ENCODE peak calls at places on chromosomes 13 and 19, in nine cellular contexts. E is kidney tubule cell; K is cardiac fibroblast; Z is activated CD4-positive, alpha-beta T cell treated with anti-CD3 and anti-CD28 coated beads for 48 hours; Y is pancreas; J is C1 segment of cervical spinal cord; V is upper lobe of left lung; W is GM04503; X is lower leg skin. U is an unnamed sample.

GRCh38 chr19:39890755-39891551 is 43.5 kb downstream of the FCGBP start:
- DNase-seq in E (peak; percentile 9), K (no peak), Z (no peak), Y (no peak), J (no peak), V (no peak), W (no peak), X (no peak), U (no peak)

GRCh38 chr19:14943601-14944000 is 2.3 kb downstream of the OR7C2 start:
- DNase-seq in E (no peak), K (no peak), Z (no peak), Y (no peak), J (no peak), V (no peak), W (peak; percentile 31), X (no peak), U (no peak)

GRCh38 chr13:72435251-72435650 is 292.2 kb downstream of the MZT1 start:
- DNase-seq in E (no peak), K (no peak), Z (no peak), Y (no peak), J (no peak), V (no peak), W (no peak), X (no peak), U (no peak)

GRCh38 chr19:1852294-1852646 is 4.0 kb upstream of the REXO1 start:
- DNase-seq in E (no peak), K (no peak), Z (peak; percentile 44), Y (no peak), J (no peak), V (no peak), W (no peak), X (no peak), U (no peak)

GRCh38 chr19:10315335-10316214 is at the start of gene FDX2:
- DNase-seq in E (peak; percentile 90), K (peak; percentile 81), Z (peak; percentile 94), Y (peak; percentile 92), J (peak; percentile 19), V (peak; percentile 82), W (no peak), X (peak; percentile 80), U (no peak)

GRCh38 chr13:27405521-27406134 is 18.8 kb upstream of the GTF3A start:
- DNase-seq in E (no peak), K (no peak), Z (no peak), Y (no peak), J (no peak), V (no peak), W (no peak), X (no peak), U (no peak)

GRCh38 chr13:31424130-31424729 is 224.5 kb downstream of the B3GLCT start:
- DNase-seq in E (peak; percentile 83), K (peak; percentile 89), Z (peak; percentile 75), Y (peak; percentile 77), J (no peak), V (peak; percentile 81), W (peak; percentile 27), X (peak; percentile 70), U (peak; percentile 39)

GRCh38 chr19:1410136-1410786 is 2.9 kb downstream of the DAZAP1 start:
- DNase-seq in E (peak; percentile 92), K (peak; percentile 35), Z (peak; percentile 53), Y (no peak), J (no peak), V (peak; percentile 38), W (no peak), X (no peak), U (no peak)

GRCh38 chr13:61036715-61037114 is 378.9 kb downstream of the PCDH20 start:
- DNase-seq in E (no peak), K (no peak), Z (no peak), Y (no peak), J (no peak), V (no peak), W (no peak), X (no peak), U (no peak)

GRCh38 chr13:30429721-30430694 is 7.7 kb downstream of the UBE2L5 start:
- DNase-seq in E (peak; percentile 92), K (peak; percentile 76), Z (peak; percentile 50), Y (no peak), J (no peak), V (no peak), W (no peak), X (no peak), U (peak; percentile 50)

GRCh38 chr19:45152504-45153338 is 8.1 kb downstream of the NKPD1 start:
- DNase-seq in E (peak; percentile 42), K (peak; percentile 66), Z (peak; percentile 60), Y (peak; percentile 54), J (no peak), V (peak; percentile 37), W (no peak), X (no peak), U (no peak)

GRCh38 chr19:40718774-40719391 is 2.0 kb downstream of the ITPKC start:
- DNase-seq in E (peak; percentile 78), K (peak; percentile 61), Z (peak; percentile 18), Y (peak; percentile 79), J (no peak), V (peak; percentile 91), W (no peak), X (peak; percentile 78), U (no peak)

GRCh38 chr13:48542138-48542537 is 9.3 kb upstream of the RCBTB2 start:
- DNase-seq in E (no peak), K (no peak), Z (no peak), Y (no peak), J (no peak), V (no peak), W (no peak), X (no peak), U (no peak)

GRCh38 chr19:52464798-52465470 is 11.6 kb downstream of the ZNF578 start:
- DNase-seq in E (no peak), K (no peak), Z (no peak), Y (no peak), J (no peak), V (no peak), W (no peak), X (no peak), U (no peak)

GRCh38 chr19:29596885-29597525 is 9.1 kb upstream of the POP4 start:
- DNase-seq in E (peak; percentile 45), K (peak; percentile 21), Z (no peak), Y (no peak), J (no peak), V (no peak), W (no peak), X (no peak), U (peak; percentile 33)

GRCh38 chr13:45851171-45851889 is at the start of gene SIAH3:
- DNase-seq in E (peak; percentile 29), K (peak; percentile 16), Z (peak; percentile 44), Y (no peak), J (no peak), V (no peak), W (no peak), X (no peak), U (no peak)

GRCh38 chr19:38549061-38549460 is 68.7 kb downstream of the MAP4K1 start:
- DNase-seq in E (no peak), K (no peak), Z (no peak), Y (no peak), J (no peak), V (no peak), W (no peak), X (no peak), U (no peak)

GRCh38 chr13:98216711-98217110 is 39.6 kb upstream of the RNF113B start:
- DNase-seq in E (no peak), K (no peak), Z (no peak), Y (no peak), J (no peak), V (no peak), W (no peak), X (no peak), U (no peak)

GRCh38 chr19:32373614-32374295 is 28.3 kb downstream of the ZNF507 start:
- DNase-seq in E (peak; percentile 99), K (peak; percentile 98), Z (no peak), Y (peak; percentile 74), J (no peak), V (peak; percentile 65), W (peak; percentile 97), X (no peak), U (peak; percentile 100)

GRCh38 chr13:106650690-106651205 is 82.8 kb upstream of the ARGLU1 start:
- DNase-seq in E (no peak), K (no peak), Z (no peak), Y (no peak), J (no peak), V (no peak), W (no peak), X (no peak), U (no peak)

GRCh38 chr13:98752111-98752941 is at the start of gene SLC15A1:
- DNase-seq in E (peak; percentile 35), K (no peak), Z (no peak), Y (peak; percentile 38), J (no peak), V (no peak), W (no peak), X (no peak), U (no peak)

GRCh38 chr19:46955114-46955812 is 64.4 kb upstream of the NPAS1 start:
- DNase-seq in E (peak; percentile 37), K (peak; percentile 55), Z (peak; percentile 31), Y (no peak), J (no peak), V (no peak), W (no peak), X (no peak), U (no peak)

GRCh38 chr13:98156259-98156658 is 13.4 kb downstream of the FARP1 start:
- DNase-seq in E (no peak), K (no peak), Z (no peak), Y (no peak), J (no peak), V (peak; percentile 1), W (no peak), X (no peak), U (no peak)

GRCh38 chr19:49875801-49876421 is 1.2 kb downstream of the AKT1S1 start:
- DNase-seq in E (peak; percentile 45), K (peak; percentile 60), Z (peak; percentile 65), Y (peak; percentile 72), J (no peak), V (peak; percentile 66), W (no peak), X (peak; percentile 68), U (no peak)

GRCh38 chr13:45068036-45069001 is 52.0 kb upstream of the GTF2F2 start:
- DNase-seq in E (no peak), K (no peak), Z (no peak), Y (no peak), J (no peak), V (no peak), W (no peak), X (no peak), U (no peak)

GRCh38 chr13:53174550-53174949 is 145.9 kb downstream of the OLFM4 start:
- DNase-seq in E (no peak), K (no peak), Z (no peak), Y (no peak), J (no peak), V (no peak), W (no peak), X (no peak), U (no peak)

GRCh38 chr13:41402695-41403511 is 54.4 kb upstream of the RGCC start:
- DNase-seq in E (no peak), K (no peak), Z (no peak), Y (no peak), J (no peak), V (no peak), W (no peak), X (no peak), U (no peak)

GRCh38 chr13:36143768-36144167 is 12.6 kb upstream of the DCLK1 start:
- DNase-seq in E (no peak), K (no peak), Z (no peak), Y (no peak), J (no peak), V (no peak), W (no peak), X (no peak), U (no peak)

GRCh38 chr19:756232-756631 is 5.3 kb downstream of the MISP start:
- DNase-seq in E (peak; percentile 72), K (peak; percentile 37), Z (peak; percentile 65), Y (no peak), J (no peak), V (no peak), W (no peak), X (no peak), U (no peak)

GRCh38 chr19:14770136-14770535 is 8.2 kb downstream of the ADGRE2 start:
- DNase-seq in E (no peak), K (no peak), Z (no peak), Y (no peak), J (no peak), V (no peak), W (no peak), X (no peak), U (no peak)

GRCh38 chr13:101397742-101398141 is 18.6 kb downstream of the NALCN start:
- DNase-seq in E (peak; percentile 84), K (peak; percentile 8), Z (no peak), Y (no peak), J (no peak), V (no peak), W (peak; percentile 62), X (no peak), U (no peak)

U was measured in Panc1.